ENCODE peak calls at places on chromosomes 16 and 17, in nine cellular contexts. A is T47D, G is activated T-cell treated with anti-CD3 and anti-CD28 coated beads for 1 hour, V is non-pigmented ciliary epithelial cell, E is caudate nucleus, B is IMR-90, P is ovary, R is stromal cell of bone marrow, L is activated gamma-delta T cell treated with Interleukin-2 at 50 U/mL for 16 hours. S is an unnamed sample.

GRCh38 chr17:18960241-18960665 is 8.3 kb downstream of the SLC5A10 start:
- DNase-seq in A (no peak), G (no peak), V (no peak), E (no peak), B (no peak), P (no peak), R (no peak), L (no peak), S (no peak)

GRCh38 chr16:85891033-85891775 is 7.8 kb upstream of the IRF8 start:
- DNase-seq in A (peak), G (no peak), V (no peak), E (no peak), B (peak), P (no peak), R (no peak), L (no peak), S (no peak)

GRCh38 chr17:76204277-76204676 is 36.0 kb downstream of the RNF157 start:
- DNase-seq in A (no peak), G (no peak), V (peak), E (no peak), B (peak), P (no peak), R (peak), L (no peak), S (no peak)

GRCh38 chr17:12637015-12637414 is 28.7 kb upstream of the MYOCD start:
- DNase-seq in A (no peak), G (no peak), V (peak), E (no peak), B (peak), P (no peak), R (peak), L (no peak), S (no peak)

GRCh38 chr16:73730496-73731090 is 566.0 kb upstream of the PSMD7 start:
- DNase-seq in A (peak), G (no peak), V (no peak), E (no peak), B (no peak), P (no peak), R (no peak), L (no peak), S (no peak)

GRCh38 chr17:79461041-79461440 is 149.8 kb downstream of the RBFOX3 start:
- DNase-seq in A (no peak), G (no peak), V (peak), E (no peak), B (peak), P (no peak), R (no peak), L (no peak), S (no peak)

GRCh38 chr17:41185001-41185400 is 290 bp upstream of the KRTAP4-1 start:
- DNase-seq in A (no peak), G (no peak), V (no peak), E (no peak), B (no peak), P (no peak), R (no peak), L (no peak), S (no peak)

GRCh38 chr16:14129502-14129901 is 58.4 kb downstream of the MRTFB start:
- DNase-seq in A (no peak), G (no peak), V (no peak), E (no peak), B (no peak), P (no peak), R (no peak), L (no peak), S (no peak)

GRCh38 chr16:1846416-1846815 is 19.4 kb downstream of the FAHD1 start:
- DNase-seq in A (no peak), G (no peak), V (no peak), E (no peak), B (no peak), P (no peak), R (no peak), L (no peak), S (no peak)

GRCh38 chr16:89575247-89576172 is at the start of gene CPNE7:
- DNase-seq in A (no peak), G (no peak), V (no peak), E (no peak), B (no peak), P (no peak), R (no peak), L (no peak), S (no peak)

GRCh38 chr17:45264430-45264829 is 2.5 kb upstream of the SPATA32 start:
- DNase-seq in A (no peak), G (no peak), V (no peak), E (no peak), B (no peak), P (no peak), R (no peak), L (no peak), S (no peak)

GRCh38 chr17:32903774-32904673 is 23.9 kb upstream of the TMEM98 start:
- DNase-seq in A (no peak), G (no peak), V (no peak), E (no peak), B (no peak), P (no peak), R (no peak), L (no peak), S (no peak)

GRCh38 chr16:3458278-3458851 is 14.9 kb downstream of the NAA60 start:
- DNase-seq in A (peak), G (no peak), V (no peak), E (no peak), B (peak), P (peak), R (no peak), L (no peak), S (no peak)

GRCh38 chr16:69319381-69319780 is 8.2 kb downstream of the VPS4A start:
- DNase-seq in A (no peak), G (no peak), V (no peak), E (no peak), B (no peak), P (no peak), R (no peak), L (no peak), S (no peak)